ENCODE peak calls at places on chromosomes 13 and 19, in eight cellular contexts. W, F, X, U, S, A, H and E are unnamed samples.

GRCh38 chr19:14682084-14682483 is 7.4 kb upstream of the ADGRE3 start:
- DNase-seq in W (no peak), F (no peak), X (no peak), U (no peak), S (no peak), A (no peak), H (no peak), E (no peak)

GRCh38 chr19:11154683-11155047 is 917 bp downstream of the SPC24 start:
- DNase-seq in W (no peak), F (no peak), X (no peak), U (no peak), S (no peak), A (no peak), H (no peak), E (no peak)

GRCh38 chr13:59034198-59034597 is 1129.5 kb downstream of the DIAPH3 start:
- DNase-seq in W (no peak), F (no peak), X (no peak), U (no peak), S (no peak), A (no peak), H (no peak), E (no peak)

GRCh38 chr19:33219261-33219812 is 6.3 kb downstream of the SLC7A10 start:
- DNase-seq in W (peak), F (peak), X (no peak), U (no peak), S (peak), A (no peak), H (no peak), E (no peak)

GRCh38 chr19:41821003-41821735 is 23.3 kb downstream of the LYPD4 start:
- DNase-seq in W (peak), F (no peak), X (peak), U (no peak), S (peak), A (peak), H (no peak), E (no peak)

GRCh38 chr13:77865588-77865987 is 53.0 kb downstream of the EDNRB start:
- DNase-seq in W (no peak), F (no peak), X (no peak), U (no peak), S (no peak), A (no peak), H (no peak), E (no peak)

GRCh38 chr19:39307822-39308530 is 11.8 kb downstream of the IFNL1 start:
- DNase-seq in W (no peak), F (peak), X (no peak), U (no peak), S (no peak), A (no peak), H (no peak), E (no peak)

GRCh38 chr13:68056816-68057710 is 826.9 kb upstream of the PCDH9 start:
- DNase-seq in W (peak), F (no peak), X (no peak), U (no peak), S (peak), A (no peak), H (no peak), E (no peak)

GRCh38 chr13:112877496-112877895 is 91.5 kb upstream of the MCF2L start:
- DNase-seq in W (no peak), F (peak), X (no peak), U (peak), S (no peak), A (no peak), H (no peak), E (no peak)

GRCh38 chr13:95485518-95486144 is 66.9 kb upstream of the CLDN10 start:
- DNase-seq in W (no peak), F (no peak), X (no peak), U (no peak), S (no peak), A (no peak), H (no peak), E (no peak)

GRCh38 chr19:13825489-13826475 is 30.5 kb downstream of the ZSWIM4 start:
- DNase-seq in W (no peak), F (peak), X (no peak), U (no peak), S (no peak), A (peak), H (no peak), E (no peak)

GRCh38 chr19:38389101-38389925 is 816 bp downstream of the SPRED3 start:
- DNase-seq in W (peak), F (no peak), X (no peak), U (no peak), S (peak), A (peak), H (no peak), E (peak)

GRCh38 chr19:16920816-16921529 is 32.2 kb downstream of the F2RL3 start:
- DNase-seq in W (peak), F (peak), X (no peak), U (peak), S (peak), A (peak), H (no peak), E (peak)

GRCh38 chr13:26584713-26585112 is 27.2 kb downstream of the WASF3 start:
- DNase-seq in W (peak), F (no peak), X (no peak), U (no peak), S (peak), A (no peak), H (no peak), E (no peak)

GRCh38 chr19:4613258-4613751 is 26.0 kb upstream of the TNFAIP8L1 start:
- DNase-seq in W (no peak), F (no peak), X (no peak), U (no peak), S (no peak), A (no peak), H (no peak), E (no peak)

GRCh38 chr19:11480081-11480926 is 542 bp downstream of the ELAVL3 start:
- DNase-seq in W (no peak), F (peak), X (no peak), U (no peak), S (no peak), A (no peak), H (peak), E (no peak)

GRCh38 chr13:73985789-73986188 is 148.4 kb downstream of the KLF12 start:
- DNase-seq in W (no peak), F (no peak), X (no peak), U (no peak), S (no peak), A (no peak), H (no peak), E (no peak)

GRCh38 chr19:30060872-30061556 is 119.0 kb downstream of the URI1 start:
- DNase-seq in W (no peak), F (peak), X (no peak), U (no peak), S (no peak), A (no peak), H (no peak), E (no peak)

GRCh38 chr13:79810671-79811070 is 329.7 kb downstream of the NDFIP2 start:
- DNase-seq in W (peak), F (no peak), X (no peak), U (no peak), S (peak), A (no peak), H (no peak), E (peak)

GRCh38 chr19:43470288-43470687 is 4.9 kb upstream of the LYPD3 start:
- DNase-seq in W (peak), F (no peak), X (no peak), U (no peak), S (peak), A (no peak), H (no peak), E (peak)

GRCh38 chr19:38529610-38530009 is 88.1 kb downstream of the MAP4K1 start:
- DNase-seq in W (no peak), F (no peak), X (no peak), U (no peak), S (no peak), A (peak), H (no peak), E (no peak)

GRCh38 chr13:75170321-75170720 is 311.6 kb downstream of the TBC1D4 start:
- DNase-seq in W (no peak), F (no peak), X (no peak), U (no peak), S (no peak), A (peak), H (no peak), E (no peak)

GRCh38 chr19:47104678-47105077 is 8.9 kb downstream of the ZC3H4 start:
- DNase-seq in W (no peak), F (peak), X (no peak), U (peak), S (no peak), A (no peak), H (no peak), E (no peak)

GRCh38 chr19:34232566-34233481 is 21.5 kb upstream of the GARRE1 start:
- DNase-seq in W (peak), F (no peak), X (no peak), U (peak), S (peak), A (peak), H (no peak), E (peak)

GRCh38 chr13:102555914-102556553 is 40.8 kb upstream of the TPP2 start:
- DNase-seq in W (peak), F (no peak), X (no peak), U (no peak), S (peak), A (peak), H (no peak), E (no peak)

GRCh38 chr19:47839913-47840312 is 18.2 kb downstream of the CRX start:
- DNase-seq in W (no peak), F (no peak), X (no peak), U (no peak), S (no peak), A (no peak), H (no peak), E (no peak)

GRCh38 chr19:32234663-32235217 is 110.7 kb upstream of the ZNF507 start:
- DNase-seq in W (no peak), F (no peak), X (no peak), U (no peak), S (no peak), A (no peak), H (no peak), E (no peak)

GRCh38 chr19:50384685-50385535 is 763 bp downstream of the POLD1 start:
- DNase-seq in W (peak), F (no peak), X (no peak), U (no peak), S (peak), A (no peak), H (no peak), E (no peak)

GRCh38 chr19:48152552-48152951 is 17.6 kb downstream of the LIG1 start:
- DNase-seq in W (peak), F (peak), X (no peak), U (peak), S (peak), A (peak), H (peak), E (peak)

GRCh38 chr13:108437496-108437895 is 168.0 kb downstream of the TNFSF13B start:
- DNase-seq in W (no peak), F (no peak), X (no peak), U (no peak), S (peak), A (no peak), H (no peak), E (no peak)

GRCh38 chr19:19566306-19566705 is 28.2 kb downstream of the CILP2 start:
- DNase-seq in W (peak), F (no peak), X (no peak), U (no peak), S (peak), A (no peak), H (no peak), E (peak)

DNA sequence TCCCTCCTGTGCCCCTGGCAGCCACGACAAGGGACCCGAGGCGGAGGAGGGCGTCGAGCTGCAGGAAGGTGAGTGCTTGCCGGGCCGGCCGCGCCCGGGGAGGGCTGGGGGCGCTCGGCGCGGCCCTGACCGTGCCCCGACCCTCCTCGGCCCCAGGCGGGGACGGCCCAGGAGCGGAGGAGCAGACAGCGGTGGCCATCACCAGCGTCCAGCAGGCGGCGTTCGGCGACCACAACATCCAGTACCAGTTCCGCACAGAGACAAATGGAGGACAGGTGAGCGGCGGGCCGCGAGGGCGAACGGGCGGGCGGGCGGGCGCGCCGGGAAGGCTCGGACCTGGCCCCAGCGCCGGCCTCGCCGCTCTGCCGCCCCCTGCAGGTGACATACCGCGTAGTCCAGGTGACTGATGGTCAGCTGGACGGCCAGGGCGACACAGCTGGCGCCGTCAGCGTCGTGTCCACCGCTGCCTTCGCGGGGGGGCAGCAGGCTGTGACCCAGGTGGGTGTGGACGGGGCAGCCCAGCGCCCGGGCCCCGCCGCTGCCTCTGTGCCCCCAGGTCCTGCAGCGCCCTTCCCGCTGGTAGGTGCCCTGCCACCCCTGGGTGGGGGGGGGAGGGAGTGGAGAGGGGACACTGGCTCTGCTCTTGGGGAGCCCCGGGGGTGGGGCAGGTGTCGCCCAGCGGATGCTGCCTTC is 809 bp downstream of the USF2 start:
- DNase-seq in W (peak), F (peak), X (peak), U (peak), S (peak), A (peak), H (peak), E (peak)
- TF ChIP-seq CTCF in W (peak), F (peak), X (peak), U (peak), S (peak), A (peak), H (peak), E (peak)

GRCh38 chr19:44927746-44928145 is 13.3 kb downstream of the APOC1 start:
- DNase-seq in W (peak), F (no peak), X (no peak), U (no peak), S (peak), A (no peak), H (no peak), E (no peak)

GRCh38 chr19:44925114-44925891 is 10.9 kb downstream of the APOC1 start:
- DNase-seq in W (peak), F (peak), X (no peak), U (peak), S (peak), A (no peak), H (peak), E (no peak)

GRCh38 chr19:44930088-44930487 is 11.9 kb upstream of the APOC4 start:
- DNase-seq in W (no peak), F (no peak), X (no peak), U (no peak), S (no peak), A (no peak), H (no peak), E (no peak)

GRCh38 chr19:44924243-44924725 is 9.9 kb downstream of the APOC1 start:
- DNase-seq in W (no peak), F (no peak), X (no peak), U (no peak), S (no peak), A (no peak), H (no peak), E (no peak)
- H3K27ac ChIP-seq in W (peak), F (peak), X (no peak), U (no peak), S (no peak), A (no peak), H (no peak), E (no peak)

DNA sequence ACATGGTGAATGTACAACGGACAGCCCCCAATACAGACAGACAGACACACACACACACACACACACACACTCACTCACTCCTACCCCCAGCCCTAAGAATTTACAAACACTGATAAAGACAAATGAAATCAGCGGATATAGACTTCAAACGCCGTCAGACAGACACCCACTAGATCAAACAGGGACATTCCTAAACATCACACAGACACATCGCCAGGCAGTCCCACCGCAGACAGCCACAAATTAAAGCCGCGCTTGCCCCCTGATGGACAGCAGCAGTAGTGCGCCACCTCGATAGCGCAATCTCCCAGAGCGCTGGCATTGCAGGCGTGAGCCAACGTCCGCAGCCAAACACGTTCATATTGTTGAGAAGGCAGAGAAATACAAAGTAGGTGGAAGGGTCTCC is 24.7 kb upstream of the ADGRE1 start:
- DNase-seq in W (peak), F (peak), X (peak), U (peak), S (peak), A (peak), H (peak), E (peak)
- H3K4me3 ChIP-seq in W (no peak), F (peak), X (peak), U (peak), S (peak), A (peak), H (peak), E (peak)

GRCh38 chr13:51303063-51303552 is 36.4 kb upstream of the SERPINE3 start:
- DNase-seq in W (no peak), F (no peak), X (no peak), U (no peak), S (no peak), A (no peak), H (no peak), E (no peak)

GRCh38 chr13:51298812-51299211 is 40.7 kb upstream of the SERPINE3 start:
- DNase-seq in W (peak), F (no peak), X (no peak), U (no peak), S (peak), A (peak), H (no peak), E (no peak)

GRCh38 chr13:51292000-51292550 is 47.4 kb upstream of the SERPINE3 start:
- DNase-seq in W (peak), F (no peak), X (no peak), U (no peak), S (peak), A (no peak), H (no peak), E (peak)

GRCh38 chr13:51297556-51297955 is 41.9 kb upstream of the SERPINE3 start:
- DNase-seq in W (no peak), F (no peak), X (no peak), U (no peak), S (no peak), A (no peak), H (no peak), E (no peak)
- TF ChIP-seq CTCF in W (no peak), F (no peak), X (peak), U (no peak), S (no peak), A (no peak), H (no peak), E (no peak)

DNA sequence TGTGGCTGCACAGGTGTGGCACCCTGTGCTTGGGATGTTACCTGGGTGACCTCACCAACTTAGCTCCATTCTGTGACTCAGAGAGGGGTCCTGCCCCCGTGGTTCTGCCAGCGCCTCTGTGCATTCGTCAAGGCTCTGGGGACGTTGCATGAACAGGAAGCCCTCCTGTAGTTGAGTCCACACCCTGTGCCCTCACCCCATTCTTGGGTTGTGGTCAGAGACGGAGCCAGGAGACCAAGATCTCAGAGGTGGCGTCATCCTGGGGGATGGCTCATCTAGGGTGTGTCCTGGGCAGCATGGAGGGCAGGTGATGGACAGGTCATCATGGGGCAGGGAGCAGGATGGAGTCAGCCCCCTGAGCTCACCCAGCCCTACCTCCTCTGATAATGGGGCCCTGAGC is 2.5 kb downstream of the COX6B2 start:
- DNase-seq in W (no peak), F (no peak), X (no peak), U (no peak), S (no peak), A (no peak), H (no peak), E (no peak)
- H3K27ac ChIP-seq in W (no peak), F (no peak), X (no peak), U (no peak), S (no peak), A (no peak), H (no peak), E (no peak)

DNA sequence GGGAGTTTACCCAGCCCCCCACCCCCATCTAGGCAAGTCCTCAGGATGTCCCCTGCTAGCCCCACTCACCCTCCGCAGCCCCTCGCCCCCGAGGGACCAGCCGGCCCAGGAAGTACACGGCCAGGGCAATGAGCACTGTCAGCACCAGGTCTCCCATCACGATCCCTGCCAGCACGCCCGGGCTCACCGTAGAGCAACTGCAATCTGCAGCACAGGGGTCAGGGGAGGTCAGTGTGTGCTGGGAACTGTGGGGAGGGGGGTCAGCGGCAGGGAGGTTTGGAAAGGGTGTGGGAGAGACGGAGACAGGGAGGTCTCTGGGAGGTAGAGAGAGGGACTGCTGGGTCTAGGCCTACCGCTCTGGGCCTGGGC is 734 bp downstream of the TYROBP start:
- DNase-seq in W (no peak), F (peak), X (no peak), U (no peak), S (no peak), A (no peak), H (no peak), E (no peak)
- H3K4me3 ChIP-seq in W (no peak), F (peak), X (no peak), U (peak), S (no peak), A (no peak), H (peak), E (no peak)

DNA sequence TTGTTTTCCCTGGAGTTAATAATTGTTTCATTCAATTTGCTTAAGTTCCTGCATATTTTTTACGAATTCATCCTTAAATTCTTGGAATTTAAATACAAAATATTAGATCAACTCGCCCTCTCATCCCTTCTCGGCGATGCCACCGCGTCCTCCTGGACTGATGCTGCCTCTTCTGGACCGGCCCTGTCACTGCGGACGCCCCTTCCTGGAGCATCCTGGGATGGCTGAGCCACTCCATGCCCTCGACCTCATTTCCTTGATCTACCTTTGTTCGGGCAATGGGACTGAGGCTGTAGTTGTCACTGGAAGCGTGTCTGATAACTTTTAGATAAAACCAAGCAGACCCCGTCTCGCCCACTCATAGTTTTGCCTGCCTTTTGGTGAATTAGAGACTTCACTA is 283.6 kb downstream of the TEX29 start:
- DNase-seq in W (no peak), F (no peak), X (no peak), U (no peak), S (no peak), A (no peak), H (no peak), E (no peak)
- TF ChIP-seq CTCF in W (no peak), F (no peak), X (no peak), U (no peak), S (no peak), A (peak), H (no peak), E (no peak)